ENCODE peak calls at places on chromosomes 12 and 14, in seven cellular contexts. D, Y, U, K, X, P and C are unnamed samples.

GRCh38 chr12:13097526-13097925 is 5.9 kb downstream of the GSG1 start:
- DNase-seq in D (no peak), Y (no peak), U (no peak), K (no peak), X (no peak), P (peak), C (no peak)

GRCh38 chr14:96793547-96793946 is 3.6 kb upstream of the VRK1 start:
- DNase-seq in D (no peak), Y (no peak), U (no peak), K (no peak), X (no peak), P (no peak), C (no peak)

GRCh38 chr12:20426191-20426590 is 57.9 kb downstream of the PDE3A start:
- DNase-seq in D (peak), Y (no peak), U (no peak), K (no peak), X (no peak), P (peak), C (no peak)

GRCh38 chr14:103127861-103128598 is 4.8 kb downstream of the TNFAIP2 start:
- DNase-seq in D (no peak), Y (no peak), U (no peak), K (peak), X (no peak), P (no peak), C (peak)

GRCh38 chr12:47277972-47278448 is 198.3 kb upstream of the AMIGO2 start:
- DNase-seq in D (no peak), Y (no peak), U (peak), K (no peak), X (no peak), P (no peak), C (peak)

GRCh38 chr12:124147579-124147978 is 147.3 kb upstream of the RFLNA start:
- DNase-seq in D (no peak), Y (peak), U (no peak), K (no peak), X (no peak), P (no peak), C (no peak)

GRCh38 chr14:105149146-105149781 is 19.3 kb downstream of the JAG2 start:
- DNase-seq in D (no peak), Y (no peak), U (no peak), K (no peak), X (no peak), P (no peak), C (no peak)

GRCh38 chr14:36505892-36506731 is 13.9 kb downstream of the NKX2-1 start:
- DNase-seq in D (no peak), Y (no peak), U (no peak), K (no peak), X (no peak), P (no peak), C (no peak)

GRCh38 chr12:121123488-121123887 is 9.2 kb upstream of the P2RX7 start:
- DNase-seq in D (no peak), Y (no peak), U (no peak), K (no peak), X (no peak), P (no peak), C (no peak)

GRCh38 chr12:97164936-97165335 is 257.9 kb downstream of the NEDD1 start:
- DNase-seq in D (no peak), Y (no peak), U (no peak), K (no peak), X (no peak), P (no peak), C (no peak)

GRCh38 chr14:20706657-20707355 is 18.2 kb downstream of the ANG start:
- DNase-seq in D (no peak), Y (no peak), U (no peak), K (no peak), X (no peak), P (no peak), C (no peak)

GRCh38 chr14:36690301-36691020 is 28.8 kb downstream of the PAX9 start:
- DNase-seq in D (no peak), Y (no peak), U (peak), K (no peak), X (no peak), P (no peak), C (no peak)

GRCh38 chr12:128844031-128844635 is 9.1 kb upstream of the GLT1D1 start:
- DNase-seq in D (no peak), Y (no peak), U (no peak), K (no peak), X (no peak), P (no peak), C (no peak)

GRCh38 chr12:43893670-43894069 is 57.8 kb downstream of the TMEM117 start:
- DNase-seq in D (no peak), Y (no peak), U (no peak), K (no peak), X (no peak), P (no peak), C (no peak)

GRCh38 chr12:39124768-39125167 is 219.4 kb upstream of the CPNE8 start:
- DNase-seq in D (no peak), Y (no peak), U (no peak), K (no peak), X (no peak), P (no peak), C (no peak)

GRCh38 chr14:74905595-74906142 is 17.4 kb downstream of the RPS6KL1 start:
- DNase-seq in D (peak), Y (no peak), U (peak), K (peak), X (peak), P (peak), C (peak)

GRCh38 chr14:90487462-90487861 is 90.6 kb downstream of the CALM1 start:
- DNase-seq in D (no peak), Y (no peak), U (no peak), K (no peak), X (no peak), P (no peak), C (no peak)

GRCh38 chr12:26046203-26046602 is 78.6 kb downstream of the BHLHE41 start:
- DNase-seq in D (no peak), Y (no peak), U (no peak), K (no peak), X (no peak), P (no peak), C (no peak)

GRCh38 chr14:32584079-32584478 is 255.0 kb downstream of the AKAP6 start:
- DNase-seq in D (no peak), Y (no peak), U (no peak), K (no peak), X (no peak), P (no peak), C (no peak)

GRCh38 chr14:53365516-53366130 is 212.5 kb upstream of the DDHD1 start:
- DNase-seq in D (no peak), Y (no peak), U (no peak), K (no peak), X (no peak), P (no peak), C (no peak)

GRCh38 chr12:122681814-122682213 is 21.3 kb downstream of the HCAR2 start:
- DNase-seq in D (no peak), Y (peak), U (no peak), K (no peak), X (peak), P (no peak), C (no peak)

GRCh38 chr12:89140141-89140540 is 212.2 kb downstream of the DUSP6 start:
- DNase-seq in D (no peak), Y (no peak), U (no peak), K (no peak), X (no peak), P (no peak), C (no peak)

GRCh38 chr14:45633220-45633984 is 380.4 kb upstream of the MIS18BP1 start:
- DNase-seq in D (no peak), Y (no peak), U (no peak), K (no peak), X (no peak), P (no peak), C (no peak)

GRCh38 chr12:92796650-92797049 is 93.9 kb downstream of the PLEKHG7 start:
- DNase-seq in D (no peak), Y (no peak), U (no peak), K (no peak), X (no peak), P (no peak), C (peak)

GRCh38 chr14:77988096-77988870 is 181.9 kb upstream of the NRXN3 start:
- DNase-seq in D (peak), Y (no peak), U (no peak), K (no peak), X (no peak), P (no peak), C (no peak)

GRCh38 chr12:54660320-54660962 is 12.3 kb upstream of the DCD start:
- DNase-seq in D (no peak), Y (no peak), U (no peak), K (no peak), X (no peak), P (no peak), C (no peak)

GRCh38 chr12:125100551-125101434 is 35.6 kb downstream of the AACS start:
- DNase-seq in D (no peak), Y (no peak), U (peak), K (no peak), X (no peak), P (no peak), C (no peak)

GRCh38 chr12:104063712-104064030 is 660 bp upstream of the HCFC2 start:
- DNase-seq in D (peak), Y (peak), U (no peak), K (no peak), X (peak), P (no peak), C (no peak)

GRCh38 chr12:14874882-14875281 is 10.8 kb downstream of the MGP start:
- DNase-seq in D (no peak), Y (no peak), U (no peak), K (no peak), X (no peak), P (no peak), C (no peak)

GRCh38 chr12:106088246-106089200 is 50.2 kb downstream of the NUAK1 start:
- DNase-seq in D (no peak), Y (no peak), U (no peak), K (peak), X (no peak), P (peak), C (no peak)

GRCh38 chr12:1882405-1882804 is 36.0 kb downstream of the CACNA2D4 start:
- DNase-seq in D (no peak), Y (no peak), U (no peak), K (no peak), X (no peak), P (no peak), C (no peak)

GRCh38 chr14:22427771-22428228 is 161.2 kb downstream of the DAD1 start:
- DNase-seq in D (peak), Y (no peak), U (peak), K (no peak), X (peak), P (peak), C (no peak)

GRCh38 chr14:61588419-61588901 is 106.9 kb upstream of the HIF1A start:
- DNase-seq in D (no peak), Y (no peak), U (no peak), K (no peak), X (no peak), P (no peak), C (no peak)

GRCh38 chr12:46433829-46434228 is 61.3 kb upstream of the SLC38A2 start:
- DNase-seq in D (no peak), Y (no peak), U (no peak), K (no peak), X (no peak), P (no peak), C (no peak)

GRCh38 chr12:26195250-26195640 is at the start of gene SSPN:
- DNase-seq in D (peak), Y (no peak), U (no peak), K (peak), X (peak), P (peak), C (peak)

GRCh38 chr14:77145975-77146740 is 4.6 kb upstream of the ZDHHC22 start:
- DNase-seq in D (no peak), Y (no peak), U (no peak), K (no peak), X (peak), P (no peak), C (no peak)

DNA sequence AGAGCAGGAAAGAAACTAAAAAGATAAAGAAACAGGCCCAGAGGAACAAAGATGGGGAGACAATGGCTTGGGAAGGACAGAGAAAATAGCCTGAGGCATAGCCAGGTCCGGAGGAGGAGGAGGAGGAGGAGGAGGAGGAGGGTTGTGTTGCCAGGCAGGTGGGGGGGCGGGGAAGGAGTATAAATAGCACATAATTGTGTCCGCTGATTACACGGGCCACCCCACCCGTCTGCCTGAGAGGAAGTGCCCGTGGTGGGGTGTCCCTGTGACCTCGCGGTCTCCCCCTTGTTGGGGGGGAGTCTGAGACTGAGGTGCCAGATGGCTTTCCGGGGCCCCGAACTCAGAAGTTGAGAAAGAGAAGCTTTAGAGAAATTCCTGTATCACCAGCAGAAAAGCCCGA is 1.8 kb upstream of the SP7 start:
- DNase-seq in D (no peak), Y (no peak), U (no peak), K (no peak), X (no peak), P (no peak), C (no peak)
- TF ChIP-seq POLR2A in D (no peak), Y (no peak), U (no peak), K (no peak), X (no peak), P (no peak), C (no peak)

GRCh38 chr12:75976913-75977312 is 54.7 kb downstream of the PHLDA1 start:
- DNase-seq in D (no peak), Y (no peak), U (no peak), K (no peak), X (no peak), P (no peak), C (no peak)

GRCh38 chr12:75979181-75979580 is 52.4 kb downstream of the PHLDA1 start:
- DNase-seq in D (no peak), Y (no peak), U (no peak), K (no peak), X (no peak), P (no peak), C (peak)

GRCh38 chr12:75978677-75979076 is 52.9 kb downstream of the PHLDA1 start:
- DNase-seq in D (no peak), Y (no peak), U (no peak), K (no peak), X (no peak), P (no peak), C (no peak)

GRCh38 chr12:75977590-75977951 is 54.0 kb downstream of the PHLDA1 start:
- DNase-seq in D (no peak), Y (no peak), U (no peak), K (no peak), X (no peak), P (no peak), C (no peak)

DNA sequence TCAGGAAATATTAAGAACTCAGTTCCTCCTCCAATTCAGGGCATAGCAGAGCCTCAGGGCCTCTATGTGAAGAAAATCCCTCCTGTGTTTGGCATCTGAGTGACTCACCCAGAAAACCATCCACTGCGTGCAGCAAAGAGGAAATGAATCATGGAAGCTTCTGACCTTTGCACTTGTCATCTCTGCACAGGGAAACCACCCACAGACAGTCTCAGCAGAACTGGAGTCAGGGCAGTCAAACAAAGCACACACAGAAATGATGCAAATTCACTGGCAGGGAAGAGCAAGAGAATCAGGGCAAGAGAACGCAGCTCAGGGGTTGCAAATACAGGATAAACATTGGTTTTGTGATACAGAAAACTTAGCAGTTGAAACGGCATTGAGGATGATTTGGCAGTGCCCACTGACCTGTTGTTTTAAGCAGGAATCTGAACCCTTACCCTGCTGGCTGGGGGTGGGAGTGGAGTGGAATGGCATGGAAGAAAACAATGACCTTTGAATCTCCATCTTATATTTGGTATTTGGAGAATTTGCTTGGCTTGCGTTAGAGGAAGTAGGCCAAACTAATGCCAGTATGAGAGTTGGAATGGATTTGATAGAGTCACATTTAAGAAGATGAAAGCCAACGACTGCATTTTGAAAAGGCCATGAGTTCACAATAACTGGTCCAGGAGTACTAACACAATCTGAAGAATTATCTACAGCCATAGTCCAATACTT is 53.5 kb downstream of the PHLDA1 start:
- DNase-seq in D (peak), Y (peak), U (peak), K (peak), X (peak), P (peak), C (peak)
- TF ChIP-seq POLR2A in D (no peak), Y (no peak), U (no peak), K (no peak), X (no peak), P (no peak), C (no peak)

GRCh38 chr12:109098142-109098652 is 800 bp downstream of the UNG start:
- DNase-seq in D (peak), Y (no peak), U (peak), K (no peak), X (peak), P (no peak), C (peak)
- TF ChIP-seq POLR2A in D (no peak), Y (no peak), U (no peak), K (peak), X (peak), P (peak), C (no peak)

GRCh38 chr14:58395565-58395814 is 240 bp upstream of the TOMM20L start:
- DNase-seq in D (no peak), Y (peak), U (peak), K (no peak), X (no peak), P (no peak), C (no peak)
- TF ChIP-seq POLR2A in D (no peak), Y (no peak), U (no peak), K (no peak), X (no peak), P (no peak), C (no peak)

DNA sequence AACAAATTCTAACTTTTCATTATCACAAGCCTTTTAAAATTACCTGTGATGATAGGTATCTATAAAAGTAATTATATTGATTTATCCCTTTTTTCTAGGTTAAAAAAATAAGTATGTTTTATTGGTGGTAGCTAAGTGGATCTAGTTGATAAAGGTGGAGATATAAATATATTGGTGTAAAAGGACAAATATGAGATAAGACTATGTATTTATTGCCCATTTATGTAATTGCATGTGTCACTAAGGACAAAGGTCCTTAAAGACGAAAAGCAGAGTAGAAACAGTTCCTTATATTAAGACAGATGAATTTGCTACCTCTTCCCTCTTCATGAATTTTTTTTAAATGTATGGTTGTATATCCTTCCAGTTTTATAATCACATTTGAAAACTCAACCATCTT is at the start of gene MYRFL:
- DNase-seq in D (no peak), Y (no peak), U (no peak), K (no peak), X (no peak), P (no peak), C (no peak)
- TF ChIP-seq POLR2A in D (no peak), Y (no peak), U (no peak), K (no peak), X (no peak), P (no peak), C (no peak)

GRCh38 chr12:32897276-32897615 is 669 bp upstream of the PKP2 start:
- DNase-seq in D (no peak), Y (no peak), U (no peak), K (no peak), X (no peak), P (no peak), C (no peak)
- TF ChIP-seq POLR2A in D (no peak), Y (no peak), U (no peak), K (no peak), X (no peak), P (no peak), C (no peak)

DNA sequence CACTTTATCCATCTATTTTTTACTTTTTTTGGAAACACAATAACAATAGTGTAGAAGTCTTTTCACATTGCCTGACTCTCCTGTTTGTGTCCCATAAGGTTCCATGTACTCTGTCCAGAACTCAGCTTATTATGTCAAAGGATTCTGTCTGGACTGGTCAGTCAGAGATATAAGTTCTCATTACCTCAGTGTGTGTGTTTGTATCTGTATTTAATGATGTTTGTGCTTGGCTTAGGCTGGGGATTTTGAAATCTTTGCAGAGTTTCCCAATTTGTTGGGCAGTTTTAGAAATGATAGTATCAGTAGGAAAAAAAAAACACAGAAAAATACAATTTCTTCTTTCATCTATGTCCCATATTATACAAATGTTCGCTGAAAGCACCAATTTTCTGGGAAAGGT is 120.9 kb downstream of the RAD51B start:
- DNase-seq in D (peak), Y (no peak), U (no peak), K (no peak), X (no peak), P (no peak), C (no peak)
- TF ChIP-seq POLR2A in D (no peak), Y (no peak), U (no peak), K (no peak), X (no peak), P (no peak), C (no peak)

GRCh38 chr12:67271976-67272375 is 2.8 kb downstream of the CAND1 start:
- DNase-seq in D (no peak), Y (no peak), U (no peak), K (no peak), X (no peak), P (no peak), C (no peak)

GRCh38 chr12:67270622-67271021 is 1.5 kb downstream of the CAND1 start:
- DNase-seq in D (no peak), Y (no peak), U (no peak), K (no peak), X (no peak), P (no peak), C (no peak)

GRCh38 chr12:67269632-67270578 is 747 bp downstream of the CAND1 start:
- DNase-seq in D (peak), Y (no peak), U (peak), K (peak), X (peak), P (peak), C (peak)

GRCh38 chr12:67268896-67269631 is at the start of gene CAND1:
- DNase-seq in D (peak), Y (peak), U (peak), K (peak), X (peak), P (peak), C (peak)

GRCh38 chr12:67268335-67268895 is 743 bp upstream of the CAND1 start:
- DNase-seq in D (peak), Y (no peak), U (peak), K (peak), X (peak), P (peak), C (peak)
- TF ChIP-seq POLR2A in D (no peak), Y (no peak), U (no peak), K (no peak), X (no peak), P (no peak), C (no peak)

GRCh38 chr12:132743831-132744230 is 17.8 kb downstream of the ANKLE2 start:
- DNase-seq in D (no peak), Y (no peak), U (no peak), K (no peak), X (no peak), P (no peak), C (no peak)
- TF ChIP-seq POLR2A in D (no peak), Y (no peak), U (no peak), K (no peak), X (no peak), P (no peak), C (no peak)